ENCODE peak calls at places on chromosomes 5 and 9, in six cellular contexts. H is fibroblast of pulmonary artery, J is cardiac muscle cell, I is upper lobe of right lung, G is left ventricle myocardium inferior, D is Panc1. C is an unnamed sample.

GRCh38 chr5:174714751-174715150 is 9.6 kb upstream of the MSX2 start:
- DNase-seq in H (no peak), J (no peak), I (no peak), G (no peak), D (no peak), C (no peak)

GRCh38 chr5:42799668-42800114 is 12.0 kb downstream of the SELENOP start:
- DNase-seq in H (no peak), J (no peak), I (no peak), G (no peak), D (no peak), C (no peak)

GRCh38 chr5:55316289-55316688 is 8.5 kb downstream of the MTREX start:
- DNase-seq in H (no peak), J (no peak), I (no peak), G (no peak), D (no peak), C (no peak)

GRCh38 chr5:179342577-179342976 is 2.7 kb downstream of the ADAMTS2 start:
- DNase-seq in H (peak; percentile 68), J (peak; percentile 72), I (no peak), G (no peak), D (no peak), C (peak; percentile 79)

GRCh38 chr9:110847661-110848060 is 179.1 kb downstream of the MUSK start:
- DNase-seq in H (peak; percentile 85), J (peak; percentile 86), I (no peak), G (no peak), D (no peak), C (no peak)

GRCh38 chr5:141507387-141508091 is 18.7 kb downstream of the PCDHGC5 start:
- DNase-seq in H (peak; percentile 79), J (peak; percentile 91), I (no peak), G (peak; percentile 61), D (no peak), C (peak; percentile 90)

GRCh38 chr5:131265318-131265803 is 1.5 kb downstream of the CDC42SE2 start:
- DNase-seq in H (peak; percentile 40), J (peak; percentile 31), I (no peak), G (no peak), D (no peak), C (no peak)

GRCh38 chr5:127925916-127926315 is 157.7 kb upstream of the SLC12A2 start:
- DNase-seq in H (no peak), J (no peak), I (no peak), G (no peak), D (no peak), C (no peak)

GRCh38 chr5:149765932-149766331 is 35.8 kb downstream of the PPARGC1B start:
- DNase-seq in H (no peak), J (no peak), I (no peak), G (no peak), D (no peak), C (no peak)

GRCh38 chr5:146588331-146588730 is 72.3 kb upstream of the GPR151 start:
- DNase-seq in H (no peak), J (no peak), I (no peak), G (no peak), D (no peak), C (no peak)

GRCh38 chr5:146588806-146589355 is 72.9 kb upstream of the GPR151 start:
- DNase-seq in H (no peak), J (no peak), I (no peak), G (no peak), D (no peak), C (no peak)

GRCh38 chr5:146586752-146587151 is 70.8 kb upstream of the GPR151 start:
- DNase-seq in H (no peak), J (no peak), I (no peak), G (no peak), D (no peak), C (no peak)

GRCh38 chr5:146595088-146595487 is 79.1 kb upstream of the GPR151 start:
- DNase-seq in H (no peak), J (no peak), I (no peak), G (no peak), D (no peak), C (no peak)

DNA sequence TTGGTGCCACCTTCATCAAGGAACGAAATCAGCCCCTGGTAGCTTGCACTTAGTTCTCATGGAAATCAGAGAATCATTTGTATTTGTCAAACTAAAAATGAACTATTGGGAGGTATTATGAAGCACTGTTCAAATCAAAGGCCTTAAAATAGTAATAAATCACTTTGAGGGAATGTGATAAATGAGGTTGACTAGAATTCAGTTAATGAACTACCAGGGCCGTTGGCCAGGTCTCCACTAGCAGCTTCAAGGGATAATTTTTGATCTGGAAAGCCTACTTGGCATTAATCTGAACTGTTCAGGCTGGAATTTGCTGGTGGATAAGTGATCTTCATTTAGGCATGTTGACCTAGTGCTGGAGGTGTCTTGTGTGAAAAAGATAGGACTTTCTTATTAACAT is 76.4 kb upstream of the GPR151 start:
- DNase-seq in H (no peak), J (no peak), I (no peak), G (no peak), D (no peak), C (no peak)
- H3K4me3 ChIP-seq in H (no peak overlapping the region), J (no peak overlapping the region), I (no peak overlapping the region), G (no peak overlapping the region), D (no peak overlapping the region), C (no peak overlapping the region)

GRCh38 chr9:89009049-89009840 is 18.0 kb downstream of the S1PR3 start:
- DNase-seq in H (no peak), J (no peak), I (no peak), G (no peak), D (no peak), C (no peak)
- TF ChIP-seq CTCF in H (peak; percentile 20), J (peak; percentile 35), I (no peak), G (no peak), D (peak; percentile 12), C (no peak)

DNA sequence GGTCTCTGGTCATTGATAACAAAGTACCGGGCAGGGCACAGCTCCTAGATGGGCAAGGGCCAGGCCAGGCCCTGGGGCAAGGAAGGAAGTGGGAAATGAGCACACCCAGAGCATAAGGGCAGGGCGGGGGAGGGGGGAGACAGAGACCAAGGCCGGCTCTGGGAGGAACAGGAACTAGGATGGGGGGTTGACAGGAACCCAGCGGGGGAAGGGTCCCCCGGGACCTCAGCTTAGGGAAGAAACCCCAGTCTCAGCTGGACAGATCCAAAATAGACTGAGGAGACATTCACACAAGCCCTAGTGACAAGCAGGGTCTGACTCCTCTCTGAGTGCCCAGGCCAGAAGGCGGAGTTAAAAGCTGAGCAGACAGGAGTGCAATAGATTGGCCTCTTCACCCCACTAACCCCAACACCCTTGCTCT is 731 bp downstream of the ATOSB start:
- DNase-seq in H (peak; percentile 29), J (peak; percentile 42), I (peak; percentile 84), G (peak; percentile 80), D (no peak), C (peak; percentile 88)
- H3K4me3 ChIP-seq in H (peak overlapping the region; percentile 92), J (peak overlapping the region; percentile 47), I (peak overlapping the region; percentile 71), G (peak overlapping the region; percentile 74), D (peak overlapping the region; percentile 97), C (peak overlapping the region; percentile 94)

DNA sequence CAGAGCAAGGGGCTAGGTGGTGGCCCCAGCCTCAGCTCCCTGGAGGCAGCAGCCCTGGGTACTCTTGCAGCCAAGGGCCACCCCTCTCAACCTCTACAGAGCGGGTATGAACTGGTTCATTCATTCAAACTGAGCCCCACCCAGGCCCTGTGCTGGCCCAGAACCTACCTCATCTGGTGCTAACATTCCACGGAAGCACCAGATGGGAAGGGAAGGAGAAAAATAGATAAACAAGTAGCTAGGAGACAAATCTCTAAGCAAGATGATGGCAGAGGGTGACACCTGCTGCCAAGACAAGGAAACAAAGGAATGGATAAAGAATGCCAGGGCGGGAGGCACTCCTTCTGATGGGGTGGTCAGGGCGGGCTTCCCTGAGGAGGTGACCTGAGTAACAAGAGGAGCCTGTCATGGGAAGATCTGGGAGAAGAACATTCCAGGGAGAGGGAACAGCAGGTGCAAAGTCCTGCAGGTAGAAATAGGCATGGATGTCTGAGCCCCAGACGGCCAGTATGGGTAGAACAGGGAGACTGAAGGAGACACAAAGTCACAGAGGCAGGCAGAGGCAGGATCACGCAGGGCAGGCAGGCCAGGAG is 6.1 kb downstream of the ST6GALNAC4 start:
- DNase-seq in H (peak; percentile 34), J (no peak), I (no peak), G (no peak), D (no peak), C (peak; percentile 74)
- TF ChIP-seq CTCF in H (no peak), J (no peak), I (peak; percentile 20), G (no peak), D (no peak), C (peak; percentile 18)

DNA sequence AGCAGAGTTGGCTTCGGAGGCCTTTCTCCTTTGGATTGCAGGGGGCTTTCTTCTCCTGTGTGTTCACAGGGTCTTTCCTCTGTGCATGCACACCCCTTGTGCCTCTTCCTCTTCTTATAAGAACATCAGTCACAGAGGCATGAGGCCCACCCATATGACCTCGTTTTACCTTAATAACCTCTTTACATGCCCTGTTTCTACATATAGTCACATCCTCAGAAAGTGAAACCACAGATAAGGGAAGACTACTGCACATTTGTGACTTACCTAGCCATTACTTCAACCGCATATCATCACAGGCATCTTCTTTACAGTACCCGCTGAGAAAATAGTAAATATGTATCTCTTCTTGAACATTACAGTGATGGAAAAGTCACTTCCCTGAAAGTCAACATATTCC is 204.9 kb upstream of the TARS1 start:
- DNase-seq in H (no peak), J (no peak), I (no peak), G (no peak), D (no peak), C (no peak)
- H3K4me3 ChIP-seq in H (no peak overlapping the region), J (no peak overlapping the region), I (no peak overlapping the region), G (no peak overlapping the region), D (no peak overlapping the region), C (no peak overlapping the region)

DNA sequence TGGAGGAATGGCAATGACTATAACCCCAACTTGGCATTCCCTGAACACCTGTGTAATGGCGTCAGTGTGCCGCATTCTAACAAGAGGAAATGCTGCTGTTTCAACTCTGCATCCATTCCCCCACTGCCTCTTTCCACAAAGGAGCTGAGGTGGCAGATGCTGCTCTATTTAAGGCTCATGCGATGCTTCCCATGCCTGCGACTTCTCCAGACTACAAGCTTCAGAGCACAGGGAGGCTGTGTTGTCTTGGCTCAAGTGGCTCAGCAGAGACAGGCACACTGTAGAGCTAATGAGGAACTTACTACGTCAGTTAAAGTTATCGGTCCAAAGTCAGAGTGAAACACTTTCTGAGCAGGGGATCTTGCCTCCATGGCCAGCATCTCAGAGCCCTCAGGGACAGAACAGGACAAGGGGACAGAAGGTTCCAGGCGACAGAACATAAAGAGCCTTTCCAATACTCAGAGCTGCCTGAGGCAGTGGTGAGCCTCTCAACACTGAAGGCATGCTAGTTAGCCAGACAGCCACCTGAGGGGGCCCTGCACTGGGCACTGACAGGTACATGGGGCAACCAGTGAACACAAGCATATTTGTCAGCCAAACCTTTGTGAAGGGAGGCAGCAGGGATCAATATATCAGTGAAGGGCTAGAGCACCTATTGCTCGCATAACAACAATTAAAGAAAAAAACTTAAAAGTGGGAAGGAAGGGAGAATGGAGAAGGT is 21.8 kb downstream of the TNIP1 start:
- DNase-seq in H (no peak), J (no peak), I (peak; percentile 43), G (no peak), D (no peak), C (no peak)
- TF ChIP-seq CTCF in H (no peak), J (no peak), I (no peak), G (peak; percentile 25), D (no peak), C (peak; percentile 9)